ENCODE peak calls at places on chromosomes 4 and X, in ten cellular contexts. L is cardiac fibroblast, J is transverse colon, R is heart left ventricle, C is retinal pigment epithelial cell, H is epithelial cell of esophagus, P is Caco-2, Z is sigmoid colon, V is RWPE1, T is GM12864. W is an unnamed sample.
A peak's percentile ranks its signal among the peaks of the same experiment; 100 is the strongest.

GRCh38 chr4:3302164-3302785 is 9.5 kb downstream of the RGS12 start:
- DNase-seq in L (no peak), J (no peak), R (no peak), C (no peak), H (no peak), P (no peak), Z (peak; percentile 57), V (no peak), T (no peak), W (no peak)

GRCh38 chrX:153727108-153727931 is 2.7 kb downstream of the ABCD1 start:
- DNase-seq in L (no peak), J (peak; percentile 63), R (peak; percentile 80), C (no peak), H (no peak), P (no peak), Z (peak; percentile 89), V (peak; percentile 34), T (no peak), W (no peak)

GRCh38 chr4:85779165-85779564 is 304.2 kb downstream of the ARHGAP24 start:
- DNase-seq in L (peak; percentile 86), J (no peak), R (no peak), C (no peak), H (peak; percentile 45), P (no peak), Z (no peak), V (no peak), T (no peak), W (no peak)

GRCh38 chr4:10747186-10747585 is 62.6 kb upstream of the CLNK start:
- DNase-seq in L (no peak), J (no peak), R (no peak), C (no peak), H (no peak), P (no peak), Z (no peak), V (no peak), T (peak; percentile 58), W (no peak)

GRCh38 chrX:78619829-78620228 is 39.3 kb downstream of the RTL3 start:
- DNase-seq in L (peak; percentile 36), J (peak; percentile 41), R (peak; percentile 37), C (no peak), H (no peak), P (no peak), Z (no peak), V (no peak), T (no peak), W (no peak)

GRCh38 chrX:96770315-96770714 is 85.7 kb downstream of the DIAPH2 start:
- DNase-seq in L (peak; percentile 34), J (no peak), R (no peak), C (no peak), H (peak; percentile 6), P (no peak), Z (no peak), V (peak; percentile 1), T (no peak), W (no peak)

GRCh38 chr4:178823673-178824072 is 1381.4 kb upstream of the AGA start:
- DNase-seq in L (no peak), J (no peak), R (no peak), C (peak; percentile 17), H (peak; percentile 7), P (no peak), Z (no peak), V (no peak), T (no peak), W (peak; percentile 46)

GRCh38 chr4:29553842-29554241 is 1166.3 kb upstream of the PCDH7 start:
- DNase-seq in L (no peak), J (no peak), R (no peak), C (peak; percentile 89), H (peak; percentile 60), P (no peak), Z (no peak), V (peak; percentile 25), T (no peak), W (peak; percentile 31)

DNA sequence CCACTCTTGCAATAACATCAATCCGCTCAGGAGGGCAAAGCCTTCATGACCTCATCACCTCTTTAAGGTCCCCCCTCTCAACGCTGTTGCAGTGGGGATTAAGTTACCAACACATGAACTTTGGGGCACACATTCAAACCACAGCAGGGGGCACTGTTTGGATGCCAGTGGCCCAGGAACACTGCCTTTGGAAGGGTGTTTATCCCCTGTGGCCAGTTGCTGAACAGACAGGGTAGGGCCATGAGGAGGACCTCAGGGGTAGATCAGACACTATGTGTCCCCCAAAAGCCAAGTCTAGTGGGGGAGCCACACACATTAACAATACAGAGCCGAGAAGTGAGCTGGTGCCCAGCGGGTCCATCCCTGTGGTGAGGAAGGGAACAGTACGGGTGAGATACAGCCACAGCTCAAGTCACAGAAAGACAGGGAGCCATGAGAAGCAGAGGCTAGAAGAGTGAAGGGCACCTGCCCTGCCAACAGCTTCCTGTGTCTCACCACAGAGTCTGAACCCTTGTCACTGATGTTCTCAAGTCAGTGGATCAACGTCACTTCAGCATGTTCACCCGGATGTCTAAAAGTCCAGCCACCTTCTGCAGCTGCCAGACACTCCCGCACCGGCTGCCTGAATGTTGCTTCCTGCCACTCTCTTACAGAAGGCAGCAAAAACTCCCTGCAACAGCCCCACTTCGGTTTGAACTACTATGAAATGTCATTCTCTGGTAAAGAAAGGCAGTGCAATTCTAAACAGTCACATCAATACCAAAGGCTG is 19.9 kb upstream of the MXD4 start:
- DNase-seq in L (peak; percentile 35), J (peak; percentile 63), R (peak; percentile 15), C (no peak), H (no peak), P (no peak), Z (no peak), V (no peak), T (peak; percentile 22), W (no peak)
- TF ChIP-seq CTCF in L (peak; percentile 23), J (no peak), R (no peak), C (peak; percentile 37), H (no peak), P (peak; percentile 4), Z (no peak), V (no peak), T (peak; percentile 35), W (peak; percentile 29)

GRCh38 chrX:55342533-55343501 is 78.1 kb upstream of the PAGE3 start:
- DNase-seq in L (peak; percentile 16), J (peak; percentile 39), R (no peak), C (no peak), H (peak; percentile 74), P (no peak), Z (no peak), V (peak; percentile 13), T (peak; percentile 5), W (no peak)
- TF ChIP-seq CTCF in L (peak; percentile 40), J (peak; percentile 42), R (peak; percentile 37), C (no peak), H (peak; percentile 64), P (peak; percentile 16), Z (no peak), V (peak; percentile 20), T (peak; percentile 65), W (peak; percentile 64)

GRCh38 chr4:7803371-7803770 is 136.3 kb downstream of the AFAP1 start:
- DNase-seq in L (no peak), J (no peak), R (no peak), C (no peak), H (no peak), P (no peak), Z (peak; percentile 65), V (no peak), T (no peak), W (no peak)

GRCh38 chr4:7800410-7800809 is 139.3 kb downstream of the AFAP1 start:
- DNase-seq in L (no peak), J (no peak), R (no peak), C (no peak), H (no peak), P (no peak), Z (no peak), V (no peak), T (no peak), W (no peak)

GRCh38 chr4:7800996-7801395 is 138.7 kb downstream of the AFAP1 start:
- DNase-seq in L (no peak), J (no peak), R (no peak), C (no peak), H (no peak), P (no peak), Z (peak; percentile 45), V (no peak), T (no peak), W (no peak)

GRCh38 chr4:7803992-7804758 is 135.5 kb downstream of the AFAP1 start:
- DNase-seq in L (peak; percentile 86), J (peak; percentile 88), R (peak; percentile 83), C (no peak), H (peak; percentile 75), P (peak; percentile 78), Z (peak; percentile 93), V (peak; percentile 64), T (no peak), W (no peak)

GRCh38 chr4:7802093-7802726 is 137.5 kb downstream of the AFAP1 start:
- DNase-seq in L (peak; percentile 90), J (peak; percentile 85), R (peak; percentile 81), C (no peak), H (peak; percentile 84), P (peak; percentile 70), Z (peak; percentile 92), V (peak; percentile 77), T (peak; percentile 56), W (no peak)
- TF ChIP-seq CTCF in L (peak; percentile 94), J (peak; percentile 90), R (peak; percentile 94), C (peak; percentile 90), H (peak; percentile 96), P (peak; percentile 85), Z (peak; percentile 90), V (peak; percentile 96), T (peak; percentile 96), W (peak; percentile 90)

GRCh38 chr4:77045490-77045889 is 30.3 kb downstream of the CCNI start:
- DNase-seq in L (peak; percentile 49), J (no peak), R (no peak), C (no peak), H (peak; percentile 21), P (no peak), Z (no peak), V (no peak), T (no peak), W (no peak)

GRCh38 chr4:77043507-77044131 is 32.2 kb downstream of the CCNI start:
- DNase-seq in L (peak; percentile 49), J (no peak), R (no peak), C (no peak), H (no peak), P (no peak), Z (no peak), V (no peak), T (no peak), W (no peak)

GRCh38 chr4:77050962-77051361 is 24.8 kb downstream of the CCNI start:
- DNase-seq in L (no peak), J (no peak), R (no peak), C (no peak), H (no peak), P (no peak), Z (no peak), V (no peak), T (no peak), W (no peak)

GRCh38 chr4:77044458-77045124 is 31.2 kb downstream of the CCNI start:
- DNase-seq in L (peak; percentile 79), J (no peak), R (no peak), C (peak; percentile 26), H (peak; percentile 38), P (no peak), Z (no peak), V (peak; percentile 20), T (no peak), W (no peak)

DNA sequence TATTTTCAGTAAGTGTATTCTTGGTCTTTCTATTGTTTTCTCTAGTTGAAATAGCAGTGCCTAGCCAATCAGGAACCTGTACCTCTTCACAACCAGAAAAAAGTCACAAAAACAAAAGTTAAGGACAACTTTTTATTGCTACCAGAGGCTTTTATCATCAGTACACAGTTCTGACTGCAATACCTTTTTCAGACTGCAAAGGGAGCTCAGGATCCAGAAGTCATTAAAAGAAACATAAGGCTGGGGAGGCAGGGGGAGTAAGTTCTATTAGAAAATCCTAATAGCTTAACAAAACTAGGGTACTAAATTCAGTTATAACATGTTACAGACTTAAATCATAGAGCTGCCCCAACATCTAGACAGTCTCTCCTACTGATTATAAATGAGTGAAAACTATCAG is 28.8 kb downstream of the CCNI start:
- DNase-seq in L (peak; percentile 53), J (no peak), R (no peak), C (no peak), H (peak; percentile 26), P (no peak), Z (no peak), V (peak; percentile 16), T (no peak), W (no peak)
- TF ChIP-seq CTCF in L (peak; percentile 42), J (peak; percentile 19), R (peak; percentile 18), C (peak; percentile 41), H (peak; percentile 40), P (peak; percentile 14), Z (no peak), V (peak; percentile 18), T (peak; percentile 28), W (peak; percentile 48)

W was measured in epithelial cell of proximal tubule.